ENCODE peak calls at places on chromosomes 5 and 9, in six cellular contexts. R, X, N, S, F and H are unnamed samples.

GRCh38 chr9:18675973-18676372 is 202.0 kb downstream of the ADAMTSL1 start:
- DNase-seq in R (no peak), X (no peak), N (no peak), S (no peak), F (peak), H (no peak)

GRCh38 chr9:113931140-113931539 is 55.0 kb downstream of the ZNF618 start:
- DNase-seq in R (no peak), X (no peak), N (peak), S (no peak), F (no peak), H (peak)

GRCh38 chr5:13944564-13945195 is at the start of gene DNAH5:
- DNase-seq in R (no peak), X (no peak), N (no peak), S (no peak), F (no peak), H (no peak)

GRCh38 chr5:151772868-151773561 is 1.3 kb downstream of the G3BP1 start:
- DNase-seq in R (no peak), X (no peak), N (no peak), S (no peak), F (no peak), H (no peak)

GRCh38 chr9:128523199-128523925 is 18.8 kb downstream of the GLE1 start:
- DNase-seq in R (peak), X (peak), N (no peak), S (peak), F (peak), H (no peak)

GRCh38 chr5:124645396-124645795 is 101.0 kb downstream of the ZNF608 start:
- DNase-seq in R (no peak), X (no peak), N (no peak), S (no peak), F (no peak), H (peak)

GRCh38 chr5:9558319-9558965 is 12.6 kb upstream of the SEMA5A start:
- DNase-seq in R (no peak), X (no peak), N (no peak), S (no peak), F (no peak), H (no peak)

GRCh38 chr9:16509946-16510504 is 360.4 kb downstream of the BNC2 start:
- DNase-seq in R (no peak), X (no peak), N (no peak), S (no peak), F (peak), H (no peak)

GRCh38 chr5:88659529-88660325 is 223.3 kb downstream of the MEF2C start:
- DNase-seq in R (no peak), X (no peak), N (no peak), S (no peak), F (no peak), H (peak)

GRCh38 chr9:136804509-136805206 is 3.1 kb upstream of the RABL6 start:
- DNase-seq in R (no peak), X (no peak), N (peak), S (no peak), F (no peak), H (no peak)

GRCh38 chr5:113663879-113664278 is 150.4 kb downstream of the YTHDC2 start:
- DNase-seq in R (no peak), X (peak), N (no peak), S (no peak), F (peak), H (no peak)

GRCh38 chr5:96377597-96377996 is 55.5 kb downstream of the PCSK1 start:
- DNase-seq in R (no peak), X (no peak), N (no peak), S (no peak), F (no peak), H (no peak)

GRCh38 chr5:68745459-68745858 is 348.4 kb upstream of the SLC30A5 start:
- DNase-seq in R (no peak), X (no peak), N (no peak), S (no peak), F (no peak), H (no peak)

GRCh38 chr9:69674112-69674511 is 1.9 kb upstream of the APBA1 start:
- DNase-seq in R (no peak), X (no peak), N (no peak), S (no peak), F (peak), H (no peak)

GRCh38 chr9:114386886-114387677 is 700 bp downstream of the AKNA start:
- DNase-seq in R (peak), X (peak), N (no peak), S (peak), F (no peak), H (no peak)

GRCh38 chr9:120038342-120038741 is 541.6 kb downstream of the CDK5RAP2 start:
- DNase-seq in R (no peak), X (no peak), N (no peak), S (no peak), F (no peak), H (no peak)
- TF ChIP-seq CTCF in R (no peak), X (no peak), N (no peak), S (no peak), F (no peak), H (no peak)

DNA sequence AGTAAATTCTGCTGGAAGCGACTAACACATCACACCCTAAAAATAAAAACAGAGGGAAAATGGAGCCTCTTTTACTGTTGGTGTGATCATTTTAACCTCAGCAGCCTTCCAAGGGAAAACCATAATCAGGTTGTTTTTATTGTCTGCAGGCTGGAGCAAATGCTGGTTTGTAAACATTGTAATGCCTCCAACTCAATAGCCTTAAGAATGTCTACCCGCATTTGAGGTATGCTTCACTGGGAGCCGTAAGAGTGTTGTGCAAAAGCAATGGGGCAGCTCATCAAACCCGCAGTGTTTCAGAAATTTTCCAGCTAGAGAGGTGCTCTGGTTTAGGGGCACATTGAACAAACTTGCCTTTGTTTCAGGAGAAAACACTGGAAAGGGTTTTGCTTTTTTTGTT is 17.0 kb downstream of the NIM1K start:
- DNase-seq in R (no peak), X (no peak), N (no peak), S (no peak), F (no peak), H (no peak)
- H3K4me3 ChIP-seq in R (no peak), X (no peak), N (no peak), S (no peak), F (no peak), H (no peak)

DNA sequence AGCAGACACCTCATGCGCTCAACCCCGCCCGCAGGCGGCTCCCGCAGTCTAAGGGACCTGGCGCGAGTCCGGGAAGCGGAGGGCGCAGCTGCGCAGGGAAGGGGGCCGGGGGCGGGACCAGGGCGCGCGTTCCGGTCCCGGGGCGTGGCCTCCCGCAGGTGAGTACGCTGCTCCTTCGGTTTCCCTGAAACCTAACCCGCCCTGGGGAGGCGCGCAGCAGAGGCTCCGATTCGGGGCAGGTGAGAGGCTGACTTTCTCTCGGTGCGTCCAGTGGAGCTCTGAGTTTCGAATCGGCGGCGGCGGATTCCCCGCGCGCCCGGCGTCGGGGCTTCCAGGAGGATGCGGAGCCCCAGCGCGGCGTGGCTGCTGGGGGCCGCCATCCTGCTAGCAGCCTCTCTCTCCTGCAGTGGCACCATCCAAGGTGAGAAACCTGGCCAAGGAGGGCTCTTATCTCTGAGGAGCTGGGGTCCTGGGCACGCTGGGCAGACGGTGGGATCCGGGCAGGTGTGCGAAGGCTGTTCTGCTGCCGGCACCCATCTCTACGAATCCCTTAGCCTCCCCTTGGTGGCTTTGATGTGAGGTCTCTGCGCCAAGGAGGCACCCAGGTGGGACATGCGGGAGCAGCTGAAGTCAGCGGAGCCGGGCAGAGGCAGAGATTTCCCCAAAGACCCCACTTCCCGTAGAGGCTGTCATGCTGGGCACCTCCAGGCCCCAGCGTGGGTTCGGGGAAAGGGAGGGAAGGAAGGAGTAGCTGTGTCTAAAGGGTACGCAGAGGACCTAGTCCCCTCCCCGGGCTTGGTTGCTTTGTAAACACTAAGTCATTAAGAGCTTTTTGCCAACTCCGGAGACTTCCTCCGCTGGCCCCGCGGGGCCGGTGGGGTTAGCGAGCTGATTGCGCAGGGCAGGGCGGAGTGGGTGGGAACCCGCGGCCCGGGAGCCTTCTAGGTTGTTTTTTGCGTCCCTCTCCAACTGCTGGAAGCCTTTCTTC is at the start of gene F2RL1:
- DNase-seq in R (no peak), X (peak), N (peak), S (no peak), F (peak), H (no peak)
- TF ChIP-seq POLR2A in R (no peak), X (peak), N (peak), S (no peak), F (no peak), H (no peak)

GRCh38 chr9:4297151-4297794 is 2.6 kb downstream of the GLIS3 start:
- DNase-seq in R (peak), X (peak), N (peak), S (peak), F (peak), H (peak)
- TF ChIP-seq CTCF in R (peak), X (no peak), N (no peak), S (no peak), F (no peak), H (peak)

GRCh38 chr9:5438301-5439162 is 807 bp upstream of the PLGRKT start:
- DNase-seq in R (no peak), X (no peak), N (no peak), S (no peak), F (peak), H (no peak)
- H3K4me3 ChIP-seq in R (peak), X (peak), N (peak), S (peak), F (no peak), H (peak)

GRCh38 chr9:72997387-72997995 is 44.6 kb upstream of the ALDH1A1 start:
- DNase-seq in R (no peak), X (no peak), N (no peak), S (no peak), F (peak), H (no peak)
- TF ChIP-seq POLR2A in R (no peak), X (no peak), N (no peak), S (no peak), F (peak), H (no peak)

GRCh38 chr5:155826947-155827815 is 499.8 kb upstream of the SGCD start:
- DNase-seq in R (no peak), X (no peak), N (no peak), S (no peak), F (no peak), H (no peak)

GRCh38 chr5:155827949-155828348 is 499.0 kb upstream of the SGCD start:
- DNase-seq in R (no peak), X (no peak), N (no peak), S (no peak), F (no peak), H (no peak)

DNA sequence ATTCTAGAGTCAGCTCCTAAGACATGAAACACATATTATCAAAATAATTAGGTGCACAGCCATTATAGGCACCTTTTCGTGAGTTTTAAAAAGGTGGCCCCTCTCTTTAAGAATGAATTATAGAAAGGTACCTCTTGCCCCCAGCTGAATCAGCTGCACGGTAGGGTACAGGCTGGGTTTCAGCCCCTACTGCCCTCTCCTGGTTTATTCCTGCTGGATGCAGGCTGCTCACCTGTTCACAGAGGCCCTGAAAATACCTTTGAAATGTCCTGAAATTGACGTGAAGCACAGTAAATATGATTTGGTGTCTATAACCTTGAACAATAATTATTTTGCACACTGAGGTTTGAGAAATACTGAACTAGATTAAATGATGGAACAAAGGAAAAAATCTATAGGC is 504.8 kb upstream of the SGCD start:
- DNase-seq in R (no peak), X (no peak), N (no peak), S (no peak), F (no peak), H (no peak)
- TF ChIP-seq CTCF in R (no peak), X (no peak), N (no peak), S (no peak), F (no peak), H (no peak)

GRCh38 chr5:150649108-150649827 is 8.8 kb downstream of the SYNPO start:
- DNase-seq in R (no peak), X (peak), N (no peak), S (peak), F (no peak), H (no peak)
- H3K4me3 ChIP-seq in R (no peak), X (no peak), N (no peak), S (no peak), F (no peak), H (no peak)

DNA sequence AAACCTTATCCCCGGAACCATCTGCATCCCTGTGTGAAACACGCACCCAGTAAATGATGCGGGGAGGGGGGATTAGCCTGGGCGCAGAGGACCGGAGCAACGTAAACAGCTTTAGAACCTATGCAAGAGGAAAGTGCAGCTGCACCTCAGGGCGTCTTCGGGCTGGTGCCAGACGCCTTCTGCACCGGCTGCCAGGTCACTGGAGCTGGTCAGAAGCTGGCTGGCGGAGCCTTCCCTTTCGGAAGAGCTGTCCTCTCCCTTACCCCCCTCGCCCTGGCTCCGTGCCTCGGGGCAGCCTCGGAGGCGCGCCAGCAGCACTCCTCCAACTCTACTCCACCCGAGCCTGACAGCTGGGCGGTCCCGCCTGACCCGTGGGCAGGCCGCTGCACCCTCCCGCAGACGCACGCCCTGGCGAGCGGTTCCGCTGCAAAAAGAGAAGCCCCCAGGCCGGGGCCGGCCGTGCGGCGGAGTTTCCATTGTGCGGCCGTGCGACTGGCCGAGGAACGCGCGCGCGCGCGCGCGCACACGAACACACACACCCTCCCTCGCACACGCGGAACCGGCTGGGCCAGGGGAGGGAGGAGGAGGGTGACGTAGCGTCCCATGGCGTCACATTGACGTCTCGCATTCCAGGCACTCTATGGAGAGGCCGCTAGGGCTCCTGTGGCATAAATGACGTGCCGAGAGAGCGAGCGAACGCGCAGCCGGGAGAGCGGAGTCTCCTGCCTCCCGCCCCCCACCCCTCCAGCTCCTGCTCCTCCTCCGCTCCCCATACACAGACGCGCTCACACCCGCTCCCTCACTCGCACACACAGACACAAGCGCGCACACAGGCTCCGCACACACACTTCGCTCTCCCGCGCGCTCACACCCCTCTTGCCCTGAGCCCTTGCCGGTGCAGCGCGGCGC is at the start of gene NR4A3:
- DNase-seq in R (peak), X (peak), N (peak), S (peak), F (peak), H (peak)
- TF ChIP-seq POLR2A in R (peak), X (peak), N (peak), S (peak), F (no peak), H (peak)

GRCh38 chr5:179266291-179267070 is 78.8 kb downstream of the ADAMTS2 start:
- DNase-seq in R (peak), X (no peak), N (no peak), S (no peak), F (no peak), H (no peak)

GRCh38 chr5:179268399-179268952 is 76.8 kb downstream of the ADAMTS2 start:
- DNase-seq in R (no peak), X (no peak), N (no peak), S (no peak), F (no peak), H (no peak)

GRCh38 chr5:179265529-179266290 is 79.6 kb downstream of the ADAMTS2 start:
- DNase-seq in R (peak), X (peak), N (peak), S (peak), F (no peak), H (peak)

GRCh38 chr5:179267671-179268071 is 77.6 kb downstream of the ADAMTS2 start:
- DNase-seq in R (no peak), X (no peak), N (no peak), S (no peak), F (no peak), H (no peak)

DNA sequence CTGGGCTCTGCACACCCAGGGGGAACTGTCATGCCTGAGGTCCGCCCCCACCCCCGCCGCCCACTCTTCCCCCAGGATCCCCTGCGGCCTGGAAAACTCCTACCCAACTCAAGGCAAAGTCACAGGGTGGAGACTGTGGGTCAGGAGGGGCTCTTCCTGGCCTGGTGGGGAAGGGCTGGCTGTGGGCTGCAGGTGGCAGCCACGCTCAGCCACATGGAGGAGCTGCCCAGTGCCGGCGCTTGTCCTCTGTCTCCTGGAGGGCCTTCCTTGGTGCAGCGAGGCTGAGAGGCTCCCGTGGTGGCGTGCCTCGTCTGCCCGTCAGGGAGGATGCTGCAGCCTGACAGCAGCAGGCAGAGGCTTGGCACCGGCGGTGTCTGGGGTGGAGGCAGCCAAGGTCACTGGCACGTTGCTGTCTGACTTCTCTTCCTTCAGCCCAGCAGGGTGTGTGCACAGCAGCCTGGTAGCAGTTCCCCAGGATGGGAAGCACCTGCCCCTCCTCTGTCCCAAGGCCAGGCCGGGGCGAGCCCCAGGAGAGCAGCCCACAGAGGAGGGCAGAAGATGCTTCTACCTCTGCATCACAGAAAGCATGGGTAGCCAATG is 78.1 kb downstream of the ADAMTS2 start:
- DNase-seq in R (peak), X (no peak), N (no peak), S (no peak), F (no peak), H (no peak)
- TF ChIP-seq CTCF in R (no peak), X (no peak), N (no peak), S (no peak), F (no peak), H (no peak)